ENCODE peak calls at places on chromosomes 1 and 21, in six cellular contexts. A is sigmoid colon, U is prostate gland, L is spleen, I is H1, F is transverse colon. Q is an unnamed sample.

GRCh38 chr1:115312752-115313151 is 25.3 kb downstream of the NGF start:
- DNase-seq in U (no peak), L (no peak), A (no peak), I (no peak), F (no peak), Q (no peak)

GRCh38 chr1:19799233-19799876 is 361 bp downstream of the TMCO4 start:
- DNase-seq in U (peak; percentile 61), I (no peak), F (peak; percentile 90), L (peak; percentile 90), A (peak; percentile 69), Q (no peak)

GRCh38 chr1:115564201-115564600 is 77.6 kb upstream of the VANGL1 start:
- DNase-seq in A (no peak), L (no peak), F (no peak), I (no peak), U (no peak), Q (no peak)

GRCh38 chr1:83791821-83792437 is 207.0 kb downstream of the TTLL7 start:
- DNase-seq in A (no peak), L (no peak), I (no peak), U (no peak), F (no peak), Q (no peak)

GRCh38 chr1:9792156-9793042 is 31.4 kb downstream of the CLSTN1 start:
- DNase-seq in U (no peak), F (no peak), L (no peak), I (no peak), A (peak; percentile 49), Q (no peak)

GRCh38 chr1:163774390-163774789 is 452.6 kb downstream of the NUF2 start:
- DNase-seq in A (no peak), I (no peak), L (no peak), U (no peak), F (no peak), Q (no peak)

GRCh38 chr1:223425550-223425949 is 32.3 kb downstream of the CCDC185 start:
- DNase-seq in A (no peak), F (no peak), L (no peak), U (no peak), I (no peak), Q (no peak)

GRCh38 chr1:29502901-29503300 is 266.6 kb downstream of the PTPRU start:
- DNase-seq in I (no peak), U (no peak), A (peak; percentile 15), L (no peak), F (no peak), Q (no peak)

GRCh38 chr21:29332461-29333354 is 34.0 kb downstream of the BACH1 start:
- DNase-seq in U (no peak), F (no peak), L (no peak), A (no peak), I (no peak), Q (no peak)

GRCh38 chr1:209199822-209200221 is 383.7 kb upstream of the CAMK1G start:
- DNase-seq in U (no peak), A (no peak), F (peak; percentile 17), L (no peak), I (peak; percentile 61), Q (no peak)

GRCh38 chr1:201050515-201051277 is 27.2 kb upstream of the KIF21B start:
- DNase-seq in U (no peak), F (no peak), I (no peak), L (no peak), A (no peak), Q (no peak)

GRCh38 chr1:77906146-77906545 is 17.7 kb downstream of the NEXN start:
- DNase-seq in F (no peak), U (no peak), L (no peak), I (no peak), A (no peak), Q (no peak)

GRCh38 chr1:147177611-147178370 is 5.5 kb upstream of the PRKAB2 start:
- DNase-seq in L (no peak), U (no peak), F (no peak), A (no peak), I (no peak), Q (no peak)

GRCh38 chr1:214579183-214579582 is 23.8 kb upstream of the CENPF start:
- DNase-seq in L (no peak), F (no peak), I (no peak), A (no peak), U (no peak), Q (no peak)

GRCh38 chr1:61397915-61398314 is 315.6 kb downstream of the NFIA start:
- DNase-seq in L (no peak), I (no peak), A (no peak), U (peak; percentile 13), F (no peak), Q (no peak)

GRCh38 chr1:6440198-6441126 is 15.9 kb downstream of the ESPN start:
- DNase-seq in L (peak; percentile 84), I (no peak), F (peak; percentile 87), A (no peak), U (peak; percentile 58), Q (no peak)

GRCh38 chr1:243354511-243355153 is 98.8 kb downstream of the SDCCAG8 start:
- DNase-seq in L (no peak), U (no peak), F (no peak), A (no peak), I (no peak), Q (no peak)

GRCh38 chr1:162222019-162222418 is 152.5 kb downstream of the NOS1AP start:
- DNase-seq in A (no peak), F (no peak), I (no peak), L (no peak), U (no peak), Q (no peak)

GRCh38 chr21:42861311-42862122 is 17.8 kb downstream of the WDR4 start:
- DNase-seq in I (no peak), A (no peak), U (no peak), F (no peak), L (no peak), Q (no peak)

GRCh38 chr1:160860840-160861505 is 1.7 kb downstream of the CD244 start:
- DNase-seq in I (no peak), U (no peak), L (no peak), F (no peak), A (no peak), Q (no peak)

GRCh38 chr1:89616844-89617627 is 15.9 kb upstream of the LRRC8C start:
- DNase-seq in A (no peak), I (no peak), U (no peak), L (no peak), F (no peak), Q (no peak)

GRCh38 chr1:203290261-203291089 is 14.8 kb upstream of the BTG2 start:
- DNase-seq in I (peak; percentile 46), U (peak; percentile 97), L (peak; percentile 99), A (peak; percentile 99), F (peak; percentile 99), Q (peak; percentile 97)

GRCh38 chr1:194658090-194658439 is 1471.7 kb upstream of the B3GALT2 start:
- DNase-seq in I (no peak), U (no peak), A (no peak), L (no peak), F (no peak), Q (no peak)

GRCh38 chr21:41606706-41607105 is 98.7 kb upstream of the TMPRSS2 start:
- DNase-seq in I (no peak), A (peak; percentile 32), U (no peak), F (no peak), L (no peak), Q (peak; percentile 40)

DNA sequence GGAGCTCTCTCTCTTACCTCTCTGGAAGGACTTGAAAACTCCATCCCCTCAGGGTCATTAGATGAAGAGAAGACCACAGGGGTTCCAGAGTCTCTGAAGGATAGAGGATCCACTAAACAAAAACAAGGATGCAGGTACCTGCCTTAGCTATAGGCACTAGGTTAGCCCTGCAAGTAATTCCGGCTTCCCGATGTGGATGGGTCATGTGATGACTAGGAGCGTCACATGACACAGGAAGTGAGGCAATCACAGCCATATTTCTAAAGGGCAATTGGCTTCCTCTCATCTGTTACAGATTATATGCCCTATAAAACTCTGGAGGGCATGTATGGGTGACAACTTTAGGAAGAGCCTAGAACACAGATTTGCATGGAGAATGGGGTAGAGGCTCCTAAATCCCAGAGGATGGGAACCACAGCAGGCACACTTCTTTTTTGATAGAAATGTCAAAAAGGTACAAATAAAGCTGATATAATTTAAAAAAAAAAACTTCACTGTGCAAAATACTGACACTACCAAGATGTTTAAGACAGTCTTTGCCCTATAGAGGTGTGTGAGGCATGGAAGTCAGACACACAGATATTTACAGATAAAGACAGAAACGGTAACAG is 14.1 kb downstream of the ENTREP3 start:
- DNase-seq in L (peak; percentile 83), A (peak; percentile 86), I (no peak), U (peak; percentile 81), F (peak; percentile 84), Q (peak; percentile 83)
- TF ChIP-seq POLR2AphosphoS5 in L (no peak), A (no peak), I (no peak), U (peak; percentile 98), F (peak; percentile 23), Q (peak; percentile 72)

GRCh38 chr1:28160677-28161328 is 15.7 kb downstream of the PTAFR start:
- DNase-seq in U (no peak), F (peak; percentile 46), A (no peak), L (peak; percentile 49), I (no peak), Q (no peak)
- TF ChIP-seq POLR2AphosphoS5 in U (no peak), F (peak; percentile 38), A (no peak), L (no peak), I (no peak), Q (no peak)

GRCh38 chr1:82700476-82700875 is 899.7 kb downstream of the ADGRL2 start:
- DNase-seq in F (no peak), A (no peak), L (no peak), U (no peak), I (no peak), Q (no peak)

GRCh38 chr1:82697965-82698364 is 897.2 kb downstream of the ADGRL2 start:
- DNase-seq in I (no peak), F (no peak), L (no peak), U (no peak), A (no peak), Q (no peak)

GRCh38 chr1:82695443-82695842 is 894.7 kb downstream of the ADGRL2 start:
- DNase-seq in I (no peak), A (no peak), U (no peak), L (no peak), F (no peak), Q (no peak)
- TF ChIP-seq POLR2AphosphoS5 in I (no peak), A (no peak), U (no peak), L (no peak), F (no peak), Q (no peak)

GRCh38 chr21:33403786-33404571 is 766 bp downstream of the IFNGR2 start:
- DNase-seq in U (peak; percentile 49), L (peak; percentile 90), A (peak; percentile 83), F (peak; percentile 66), I (no peak), Q (peak; percentile 89)

GRCh38 chr21:33403128-33403785 is at the start of gene IFNGR2:
- DNase-seq in F (peak; percentile 50), U (no peak), L (peak; percentile 93), I (no peak), A (peak; percentile 70), Q (no peak)

GRCh38 chr21:33402011-33402979 is 918 bp upstream of the IFNGR2 start:
- DNase-seq in I (no peak), L (peak; percentile 90), F (peak; percentile 65), A (peak; percentile 89), U (peak; percentile 46), Q (peak; percentile 87)

GRCh38 chr21:33399821-33400220 is 3.4 kb upstream of the IFNGR2 start:
- DNase-seq in U (no peak), F (no peak), L (no peak), I (no peak), A (no peak), Q (no peak)

DNA sequence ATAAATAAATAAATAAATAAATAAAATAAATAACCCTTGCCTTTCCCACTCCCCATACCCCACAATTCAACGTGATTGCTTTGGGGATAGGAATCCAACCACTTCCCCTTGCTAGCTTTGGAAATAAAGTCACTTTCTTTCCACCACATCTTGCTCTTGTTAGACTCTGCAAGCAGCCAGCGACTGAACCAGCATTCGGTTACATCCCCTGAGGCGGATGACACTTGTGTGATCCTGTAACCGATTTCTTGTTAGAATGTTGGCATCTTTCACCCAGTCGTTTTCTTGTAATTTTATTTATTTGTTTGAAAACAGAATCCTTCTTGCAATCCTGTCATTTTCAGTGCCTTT is 1.6 kb upstream of the IFNGR2 start:
- DNase-seq in L (no peak), U (no peak), I (no peak), F (no peak), A (no peak), Q (no peak)
- TF ChIP-seq POLR2AphosphoS5 in L (no peak), U (no peak), I (no peak), F (no peak), A (no peak), Q (no peak)